ENCODE peak calls at places on chromosomes 1 and 21, in ten cellular contexts. B, R, O, G, W, E, U, Q, S and M are unnamed samples.

GRCh38 chr21:45580576-45581321 is 38.5 kb upstream of the SLC19A1 start:
- DNase-seq in W (peak), R (no peak), B (peak), O (no peak), S (no peak), U (no peak), G (no peak), Q (no peak), E (no peak), M (no peak)

GRCh38 chr1:89274431-89274857 is 1.8 kb upstream of the GBP5 start:
- DNase-seq in R (no peak), S (no peak), Q (peak), G (no peak), B (peak), W (no peak), U (no peak), E (peak), O (peak), M (peak)

GRCh38 chr1:54249798-54250497 is 50.0 kb downstream of the MRPL37 start:
- DNase-seq in G (no peak), W (no peak), U (no peak), B (peak), R (no peak), E (no peak), Q (peak), O (peak), S (no peak), M (peak)

GRCh38 chr1:147891088-147891487 is 11.5 kb upstream of the GJA8 start:
- DNase-seq in O (no peak), G (no peak), S (no peak), B (no peak), R (peak), Q (no peak), U (no peak), E (no peak), W (no peak), M (no peak)

GRCh38 chr1:76867342-76868130 is at the start of gene ST6GALNAC5:
- DNase-seq in R (peak), B (peak), W (peak), Q (peak), E (peak), U (no peak), S (peak), O (peak), G (no peak), M (no peak)

GRCh38 chr1:61270761-61271411 is 188.5 kb downstream of the NFIA start:
- DNase-seq in G (no peak), W (no peak), R (no peak), E (no peak), Q (peak), O (no peak), S (no peak), B (no peak), U (no peak), M (no peak)

GRCh38 chr1:95325337-95325736 is 91.3 kb downstream of the RWDD3 start:
- DNase-seq in Q (no peak), O (no peak), G (no peak), R (no peak), S (no peak), E (no peak), B (no peak), U (no peak), W (no peak), M (no peak)

GRCh38 chr1:7042322-7043231 is 257.3 kb downstream of the CAMTA1 start:
- DNase-seq in O (peak), U (no peak), W (no peak), S (peak), G (no peak), E (no peak), B (peak), Q (peak), R (peak), M (peak)

GRCh38 chr1:91697322-91698260 is 188.4 kb downstream of the TGFBR3 start:
- DNase-seq in E (peak), U (peak), W (no peak), O (no peak), G (peak), S (no peak), B (no peak), R (no peak), Q (peak), M (no peak)

GRCh38 chr1:59143824-59144223 is 153.1 kb upstream of the FGGY start:
- DNase-seq in B (peak), R (no peak), S (no peak), O (peak), U (no peak), G (no peak), E (no peak), Q (no peak), W (no peak), M (no peak)

GRCh38 chr1:43688594-43689000 is 18.7 kb upstream of the ST3GAL3 start:
- DNase-seq in U (no peak), G (no peak), R (no peak), E (no peak), W (no peak), B (peak), S (no peak), O (peak), Q (peak), M (no peak)

GRCh38 chr1:31238612-31238985 is 1.1 kb downstream of the NKAIN1 start:
- DNase-seq in G (no peak), O (no peak), E (no peak), B (no peak), R (no peak), S (no peak), Q (no peak), W (no peak), U (no peak), M (no peak)

GRCh38 chr1:238135708-238136107 is 245.0 kb upstream of the ZP4 start:
- DNase-seq in S (no peak), U (no peak), O (no peak), E (no peak), G (no peak), Q (no peak), R (no peak), W (no peak), B (no peak), M (no peak)

GRCh38 chr1:92484472-92485373 is 2.0 kb downstream of the GFI1 start:
- DNase-seq in Q (no peak), R (no peak), E (no peak), G (peak), B (peak), U (peak), O (no peak), W (peak), S (peak), M (no peak)

GRCh38 chr1:156232222-156232621 is 9.8 kb upstream of the BGLAP start:
- DNase-seq in U (no peak), S (no peak), Q (no peak), B (no peak), G (no peak), O (no peak), W (no peak), R (no peak), E (no peak), M (no peak)

GRCh38 chr1:60893111-60893510 is 189.2 kb upstream of the NFIA start:
- DNase-seq in G (no peak), O (no peak), U (no peak), R (no peak), E (no peak), B (no peak), Q (no peak), W (no peak), S (no peak), M (no peak)

GRCh38 chr1:177784394-177784793 is 185.5 kb downstream of the SEC16B start:
- DNase-seq in U (no peak), W (no peak), S (no peak), E (no peak), Q (no peak), G (no peak), O (no peak), B (no peak), R (no peak), M (no peak)

GRCh38 chr1:186985889-186986491 is 157.2 kb downstream of the PLA2G4A start:
- DNase-seq in Q (peak), O (peak), B (peak), W (no peak), G (no peak), U (no peak), S (peak), R (no peak), E (peak), M (peak)

GRCh38 chr1:158286966-158287365 is 2.8 kb upstream of the CD1C start:
- DNase-seq in O (no peak), R (no peak), G (no peak), W (no peak), S (no peak), Q (no peak), E (no peak), U (no peak), B (no peak), M (no peak)

GRCh38 chr1:218585565-218586184 is 240.5 kb downstream of the TGFB2 start:
- DNase-seq in B (peak), U (no peak), S (no peak), E (peak), G (no peak), W (no peak), R (no peak), Q (peak), O (peak), M (peak)

GRCh38 chr1:32605711-32606424 is 44.5 kb downstream of the ZBTB8OS start:
- DNase-seq in W (no peak), G (no peak), U (no peak), R (no peak), B (no peak), E (no peak), S (no peak), Q (no peak), O (no peak), M (no peak)

GRCh38 chr1:15430787-15431570 is 7.3 kb upstream of the CTRC start:
- DNase-seq in E (no peak), S (peak), Q (no peak), B (peak), W (peak), G (peak), R (peak), O (peak), U (peak), M (no peak)